ENCODE peak calls at places on chromosomes 1 and 21, in five cellular contexts. X, B, V, C and H are unnamed samples.

GRCh38 chr1:109880961-109881894 is 29.4 kb upstream of the CSF1 start:
- DNase-seq in X (no peak), B (no peak), V (no peak), C (no peak), H (no peak)

GRCh38 chr1:19007491-19008441 is 51.3 kb upstream of the IFFO2 start:
- DNase-seq in X (no peak), B (no peak), V (no peak), C (no peak), H (no peak)

GRCh38 chr1:222071313-222071886 is 329.5 kb upstream of the DUSP10 start:
- DNase-seq in X (no peak), B (no peak), V (no peak), C (no peak), H (no peak)

GRCh38 chr1:206979379-206980043 is 9.3 kb upstream of the FCAMR start:
- DNase-seq in X (no peak), B (peak), V (peak), C (peak), H (no peak)

GRCh38 chr1:233656032-233656620 is 42.2 kb downstream of the KCNK1 start:
- DNase-seq in X (no peak), B (no peak), V (no peak), C (no peak), H (no peak)

GRCh38 chr1:193558491-193559028 is 372.1 kb upstream of the B3GALT2 start:
- DNase-seq in X (no peak), B (no peak), V (peak), C (peak), H (no peak)

GRCh38 chr1:218557731-218558130 is 212.6 kb downstream of the TGFB2 start:
- DNase-seq in X (no peak), B (no peak), V (peak), C (peak), H (no peak)

GRCh38 chr1:52726265-52727113 is at the start of gene ZYG11B:
- DNase-seq in X (peak), B (peak), V (peak), C (peak), H (peak)

GRCh38 chr1:156750932-156751723 is at the start of gene HDGF:
- DNase-seq in X (peak), B (peak), V (peak), C (peak), H (no peak)

GRCh38 chr21:41977034-41977950 is 23.5 kb upstream of the C2CD2 start:
- DNase-seq in X (no peak), B (no peak), V (no peak), C (no peak), H (no peak)

GRCh38 chr1:109040627-109041613 is 982 bp downstream of the WDR47 start:
- DNase-seq in X (peak), B (peak), V (peak), C (peak), H (no peak)

GRCh38 chr21:37273440-37273839 is 6.3 kb upstream of the VPS26C start:
- DNase-seq in X (no peak), B (no peak), V (no peak), C (no peak), H (no peak)
- TF ChIP-seq CTCF in X (no peak), B (no peak), V (no peak), C (no peak), H (no peak)

DNA sequence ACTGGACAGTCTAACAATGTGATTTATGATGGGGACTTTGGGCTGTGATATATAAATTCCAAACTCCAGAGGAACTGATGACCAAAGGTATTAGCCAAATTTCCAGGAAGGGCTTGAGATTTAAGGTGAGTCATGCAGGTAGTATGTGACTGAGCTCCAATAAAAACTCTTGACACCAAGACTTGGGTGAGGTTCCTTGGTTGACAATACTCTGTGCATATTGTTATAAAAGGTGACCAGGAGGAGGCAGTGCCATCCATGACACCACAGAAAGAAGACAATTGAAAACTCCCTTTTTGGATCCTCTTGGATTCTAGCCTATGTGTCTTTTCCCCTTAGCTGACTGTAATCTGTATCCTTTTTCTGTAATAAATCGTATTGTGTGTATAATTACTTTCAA is 392.6 kb upstream of the LRRC7 start:
- DNase-seq in X (no peak), B (no peak), V (peak), C (peak), H (no peak)
- TF ChIP-seq CTCF in X (no peak), B (no peak), V (no peak), C (no peak), H (no peak)

DNA sequence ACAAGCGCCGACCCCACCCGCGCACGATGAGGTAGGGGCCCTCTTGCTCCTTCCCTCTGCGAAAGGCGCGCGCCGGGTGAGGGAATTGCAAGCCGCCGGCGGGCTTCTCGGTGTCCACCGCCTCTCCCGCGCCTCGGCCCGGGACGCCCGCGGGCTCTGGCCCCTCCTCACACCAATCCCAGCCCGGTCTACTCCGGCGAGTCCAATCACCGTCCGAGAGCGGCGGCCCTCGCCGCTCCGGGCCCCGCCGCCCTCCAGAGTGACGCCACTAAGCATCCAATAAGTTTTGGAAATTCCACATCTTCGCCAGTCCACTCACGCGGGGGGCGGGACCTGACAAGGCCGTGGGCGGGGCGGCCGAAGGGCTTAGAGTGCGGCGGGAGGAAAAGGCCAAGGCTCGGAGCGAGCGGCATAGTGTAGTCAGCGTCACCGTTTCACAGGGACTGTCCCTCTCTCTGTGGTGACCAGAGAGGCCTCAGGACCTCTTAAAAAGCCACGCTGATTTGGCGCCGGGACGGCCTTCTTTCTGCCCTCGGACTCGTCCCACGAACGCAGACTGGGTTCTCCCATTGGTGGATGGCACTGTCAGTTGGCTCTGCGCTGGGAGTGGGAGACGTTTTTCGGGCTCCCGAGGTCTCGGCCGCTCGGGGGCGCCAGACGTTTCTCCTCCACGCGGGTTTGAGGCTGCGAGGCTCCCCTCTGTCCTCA is at the start of gene TRIM45:
- DNase-seq in X (peak), B (peak), V (peak), C (peak), H (peak)
- TF ChIP-seq CTCF in X (peak), B (peak), V (peak), C (peak), H (peak)

GRCh38 chr1:84668185-84668584 is 22.1 kb downstream of the SSX2IP start:
- DNase-seq in X (no peak), B (peak), V (peak), C (peak), H (no peak)
- TF ChIP-seq CTCF in X (no peak), B (no peak), V (no peak), C (peak), H (no peak)

DNA sequence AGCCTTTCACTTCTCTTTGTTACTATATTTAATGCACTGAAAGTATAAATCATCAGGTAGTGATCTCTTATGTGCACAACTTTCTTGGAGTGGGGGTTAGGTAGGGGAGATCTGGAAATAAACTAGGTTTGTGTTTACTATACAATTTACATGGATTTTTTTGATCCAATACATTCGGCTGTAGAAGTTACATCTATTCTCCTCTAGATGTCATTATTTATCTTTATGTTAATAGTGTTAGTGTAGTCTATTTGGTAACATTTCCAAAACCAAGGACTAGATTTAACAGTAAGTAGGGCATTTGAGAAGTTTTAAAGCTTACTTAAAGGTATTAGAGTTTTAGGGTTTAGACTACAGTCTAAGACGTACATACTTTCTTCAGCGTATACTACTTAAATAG is 5.4 kb downstream of the VPS45 start:
- DNase-seq in X (no peak), B (peak), V (peak), C (peak), H (no peak)
- TF ChIP-seq CTCF in X (peak), B (no peak), V (peak), C (peak), H (no peak)

DNA sequence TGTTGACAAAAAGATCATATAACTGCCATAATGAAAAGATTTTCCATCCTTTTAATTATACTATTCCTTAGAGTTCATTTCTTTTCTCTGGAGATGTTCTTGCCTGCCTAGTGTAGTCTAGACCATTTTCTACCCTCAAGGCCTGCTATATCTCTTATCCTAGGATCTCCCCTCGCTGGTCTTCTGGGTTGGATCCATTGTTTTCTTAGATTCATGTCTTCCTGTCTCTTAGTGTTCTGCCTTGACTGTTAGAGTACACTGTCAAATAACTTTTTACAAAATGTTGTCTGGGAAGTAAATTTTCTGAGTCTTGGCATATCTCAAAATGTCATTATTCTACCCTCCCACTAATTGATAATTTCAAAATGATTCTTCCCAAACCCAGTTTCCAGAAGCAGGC is 66.6 kb downstream of the TRAF5 start:
- DNase-seq in X (no peak), B (no peak), V (no peak), C (no peak), H (no peak)
- TF ChIP-seq CTCF in X (no peak), B (no peak), V (no peak), C (no peak), H (no peak)

DNA sequence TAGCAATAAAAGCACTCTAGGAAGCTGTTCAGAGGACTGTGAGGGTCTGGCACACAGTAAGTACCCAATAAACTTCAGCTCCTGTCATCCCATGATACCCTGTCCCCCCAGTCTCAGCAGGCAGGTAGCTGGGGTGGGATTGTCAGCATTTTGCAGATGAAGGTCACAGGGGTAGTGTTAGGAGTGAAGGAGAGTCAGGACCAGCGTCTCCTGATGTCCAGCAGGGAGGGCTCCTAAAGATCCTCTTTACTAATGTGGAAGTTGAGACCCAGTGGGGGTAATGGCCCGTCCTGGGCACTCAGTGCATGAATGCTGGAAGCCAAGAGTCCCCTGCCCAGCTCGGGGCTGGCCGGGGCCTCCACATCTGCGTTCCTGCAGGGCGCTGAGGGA is 31.3 kb upstream of the EDN2 start:
- DNase-seq in X (no peak), B (no peak), V (no peak), C (no peak), H (no peak)
- TF ChIP-seq CTCF in X (no peak), B (no peak), V (no peak), C (no peak), H (no peak)